ENCODE peak calls at places on chromosomes 16 and 17, in eight cellular contexts. J is fibroblast of pulmonary artery, K is prostate gland, A is foreskin fibroblast, S is thoracic aorta, V is activated B cell treated with CpG ODN at 0.5 μM for 24 hours, G is tibial nerve, M is cardiac fibroblast. U is an unnamed sample.

GRCh38 chr16:68309798-68310197 is 948 bp downstream of the SLC7A6OS start:
- DNase-seq in M (no peak), A (no peak), V (no peak), J (no peak), G (no peak), K (no peak), S (no peak), U (no peak)

GRCh38 chr17:41750866-41751265 is 16.4 kb upstream of the HAP1 start:
- DNase-seq in A (no peak), V (no peak), K (no peak), J (no peak), M (no peak), G (no peak), S (no peak), U (no peak)

GRCh38 chr16:57123969-57124674 is 31.7 kb downstream of the CPNE2 start:
- DNase-seq in A (no peak), V (no peak), S (no peak), M (no peak), G (no peak), K (no peak), J (no peak), U (no peak)

GRCh38 chr16:1188781-1189189 is 35.9 kb downstream of the CACNA1H start:
- DNase-seq in V (peak), G (peak), M (peak), K (peak), A (peak), S (no peak), J (peak), U (peak)

GRCh38 chr17:38663125-38663751 is 11.5 kb downstream of the EPOP start:
- DNase-seq in M (peak), V (no peak), J (peak), S (no peak), A (peak), G (no peak), K (no peak), U (peak)

GRCh38 chr16:185213-185612 is 5.0 kb downstream of the HBQ1 start:
- DNase-seq in G (no peak), K (no peak), V (no peak), M (no peak), A (no peak), J (no peak), S (no peak), U (no peak)

GRCh38 chr17:42114118-42114517 is 1.6 kb upstream of the DHX58 start:
- DNase-seq in S (no peak), V (no peak), K (no peak), G (no peak), A (no peak), J (no peak), M (no peak), U (no peak)

GRCh38 chr16:47503936-47504335 is 42.8 kb downstream of the PHKB start:
- DNase-seq in V (no peak), G (no peak), S (no peak), K (no peak), J (no peak), M (no peak), A (peak), U (peak)

GRCh38 chr17:70168979-70169706 is at the start of gene KCNJ2:
- DNase-seq in J (peak), S (peak), G (peak), M (peak), K (peak), V (peak), A (peak), U (peak)

GRCh38 chr16:81493755-81494433 is 49.3 kb downstream of the CMIP start:
- DNase-seq in J (peak), S (no peak), A (peak), K (peak), M (peak), V (no peak), G (no peak), U (peak)

GRCh38 chr16:67302076-67302475 is 22.7 kb downstream of the PLEKHG4 start:
- DNase-seq in M (no peak), J (no peak), V (no peak), G (no peak), S (no peak), A (no peak), K (no peak), U (no peak)

GRCh38 chr16:15897834-15898254 is 9.4 kb upstream of the CEP20 start:
- DNase-seq in S (no peak), M (no peak), A (peak), J (no peak), V (no peak), G (no peak), K (no peak), U (peak)

GRCh38 chr17:7886227-7887037 is 2.2 kb upstream of the CHD3 start:
- DNase-seq in M (peak), J (peak), S (no peak), V (peak), G (peak), A (no peak), K (peak), U (no peak)

GRCh38 chr16:87053016-87053982 is 263.9 kb downstream of the C16orf95 start:
- DNase-seq in G (no peak), M (no peak), S (no peak), K (no peak), J (no peak), A (no peak), V (no peak), U (no peak)
- TF ChIP-seq CTCF in G (no peak), M (no peak), S (no peak), K (no peak), J (peak), A (no peak), V (no peak), U (peak)

DNA sequence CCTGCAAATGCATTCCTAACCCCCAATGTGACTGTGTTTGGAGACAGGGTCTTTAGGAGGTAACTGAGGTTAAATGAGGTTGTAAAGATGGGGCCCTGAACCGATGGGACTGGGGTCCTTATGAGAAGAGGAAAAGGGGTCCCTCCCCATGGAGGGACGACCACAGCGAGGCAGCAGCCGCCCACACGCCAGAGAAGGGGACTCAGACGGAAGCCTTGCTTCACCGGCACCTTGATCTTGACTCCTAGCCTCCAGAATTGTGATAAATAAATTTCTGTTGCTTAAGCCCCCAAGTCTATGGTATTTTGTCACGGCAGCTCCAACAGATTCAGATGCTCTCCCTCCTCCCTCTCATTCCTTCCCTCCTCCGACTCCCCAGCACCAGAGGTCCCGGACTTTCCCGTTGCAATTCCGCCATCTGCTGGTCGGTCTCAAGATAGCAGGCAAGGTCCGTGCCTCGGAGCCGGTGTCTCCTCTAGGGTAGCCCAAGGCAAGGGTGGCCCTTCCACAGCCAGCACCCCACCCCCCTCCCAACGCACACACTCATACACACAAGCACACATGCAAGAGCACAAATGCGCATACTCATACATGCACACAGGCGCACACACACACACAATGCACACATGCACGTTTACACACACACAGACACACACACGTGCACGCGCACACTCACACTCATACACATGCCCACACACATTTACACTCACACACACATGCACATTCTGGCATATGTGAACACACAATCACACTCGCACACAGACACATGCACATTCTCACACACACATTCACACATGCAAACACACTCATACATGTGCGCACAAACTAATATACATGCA is 23.1 kb upstream of the C16orf78 start:
- DNase-seq in S (no peak), V (peak), J (peak), G (peak), M (peak), K (peak), A (peak), U (peak)
- TF ChIP-seq CTCF in S (peak), V (no peak), J (peak), G (peak), M (peak), K (peak), A (peak), U (peak)

GRCh38 chr17:63680700-63681099 is 19.2 kb downstream of the LIMD2 start:
- DNase-seq in V (no peak), J (no peak), M (no peak), G (no peak), S (no peak), K (no peak), A (no peak), U (no peak)

GRCh38 chr17:63676540-63676933 is 23.4 kb downstream of the LIMD2 start:
- DNase-seq in J (no peak), M (no peak), V (no peak), G (no peak), A (no peak), S (no peak), K (no peak), U (no peak)

GRCh38 chr17:63681530-63681929 is 18.4 kb downstream of the LIMD2 start:
- DNase-seq in G (no peak), M (no peak), J (no peak), A (no peak), K (no peak), V (no peak), S (no peak), U (no peak)

GRCh38 chr17:63682441-63682840 is 17.5 kb downstream of the LIMD2 start:
- DNase-seq in S (no peak), V (no peak), G (no peak), M (no peak), K (no peak), J (no peak), A (no peak), U (no peak)

GRCh38 chr17:63679214-63679613 is 20.7 kb downstream of the LIMD2 start:
- DNase-seq in M (no peak), S (no peak), G (no peak), V (no peak), J (no peak), K (no peak), A (no peak), U (no peak)
- TF ChIP-seq CTCF in M (no peak), S (no peak), G (no peak), V (no peak), J (no peak), K (no peak), A (no peak), U (no peak)

GRCh38 chr16:84996365-84996764 is 15.0 kb downstream of the ZDHHC7 start:
- DNase-seq in J (no peak), A (no peak), S (no peak), M (no peak), K (no peak), G (no peak), V (no peak), U (no peak)

GRCh38 chr16:85002643-85003042 is 8.7 kb downstream of the ZDHHC7 start:
- DNase-seq in A (no peak), G (peak), S (no peak), M (no peak), K (no peak), J (no peak), V (no peak), U (no peak)

GRCh38 chr16:85002099-85002541 is 9.2 kb downstream of the ZDHHC7 start:
- DNase-seq in M (no peak), G (no peak), J (no peak), A (no peak), V (no peak), K (peak), S (no peak), U (no peak)

GRCh38 chr16:84999857-85000480 is 11.4 kb downstream of the ZDHHC7 start:
- DNase-seq in M (no peak), V (no peak), K (peak), G (no peak), A (no peak), J (no peak), S (no peak), U (no peak)

DNA sequence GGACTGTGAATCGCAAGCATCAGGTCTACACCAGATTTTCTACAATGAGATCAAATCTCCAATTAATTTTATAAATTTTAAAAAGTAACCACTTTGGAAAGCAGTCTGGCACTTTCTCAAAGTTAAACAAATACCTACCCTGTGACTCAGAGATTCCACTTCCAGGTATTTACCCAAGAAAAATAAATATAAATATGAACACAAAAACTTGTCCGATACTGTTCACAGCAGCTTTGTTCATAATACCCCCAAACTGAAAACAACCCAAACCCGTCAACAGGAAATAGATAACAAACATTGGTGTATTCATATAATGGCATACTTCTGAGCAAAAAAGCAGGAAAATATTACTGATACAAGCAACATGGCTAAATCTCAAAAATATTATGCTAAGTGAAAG is 12.1 kb downstream of the ZDHHC7 start:
- DNase-seq in V (no peak), G (no peak), M (no peak), J (peak), K (no peak), A (no peak), S (no peak), U (no peak)
- TF ChIP-seq CTCF in V (no peak), G (no peak), M (no peak), J (no peak), K (no peak), A (no peak), S (no peak), U (no peak)

GRCh38 chr17:45398800-45399199 is 33.9 kb downstream of the ARHGAP27 start:
- DNase-seq in V (no peak), J (no peak), K (no peak), G (no peak), S (no peak), A (no peak), M (no peak), U (no peak)
- TF ChIP-seq CTCF in V (no peak), J (no peak), K (no peak), G (no peak), S (no peak), A (no peak), M (no peak), U (peak)

U was measured in HFFc6.